ENCODE peak calls at places on chromosome X, in ten cellular contexts. One of them, this sample, is unnamed.

GRCh38 chrX:36961590-36961989 is 46.6 kb upstream of the FAM47C start:
- DNase-seq in ascending aorta: no peak
- DNase-seq in amniotic epithelial cell: no peak
- DNase-seq in WTC11: no peak
- DNase-seq in CD4-positive, CD25-positive, alpha-beta regulatory T cell: no peak
- DNase-seq in NCI-H187 treated with DMSO at 0.1 percent for 48 hours: no peak
- DNase-seq in ELF-1: peak
- DNase-seq in astrocyte of the cerebellum: no peak
- DNase-seq in naive thymus-derived CD8-positive, alpha-beta T cell: no peak
- DNase-seq in pons: no peak
- DNase-seq in this sample: peak

GRCh38 chrX:39772057-39772832 is 325.5 kb downstream of the BCOR start:
- DNase-seq in ascending aorta: no peak
- DNase-seq in amniotic epithelial cell: peak
- DNase-seq in WTC11: peak
- DNase-seq in CD4-positive, CD25-positive, alpha-beta regulatory T cell: peak
- DNase-seq in NCI-H187 treated with DMSO at 0.1 percent for 48 hours: no peak
- DNase-seq in ELF-1: peak
- DNase-seq in astrocyte of the cerebellum: no peak
- DNase-seq in naive thymus-derived CD8-positive, alpha-beta T cell: peak
- DNase-seq in pons: peak
- DNase-seq in this sample: peak

GRCh38 chrX:107716045-107716684 is 59.4 kb downstream of the TSC22D3 start:
- DNase-seq in ascending aorta: no peak
- DNase-seq in amniotic epithelial cell: no peak
- DNase-seq in WTC11: peak
- DNase-seq in CD4-positive, CD25-positive, alpha-beta regulatory T cell: peak
- DNase-seq in NCI-H187 treated with DMSO at 0.1 percent for 48 hours: no peak
- DNase-seq in ELF-1: peak
- DNase-seq in astrocyte of the cerebellum: no peak
- DNase-seq in naive thymus-derived CD8-positive, alpha-beta T cell: no peak
- DNase-seq in pons: no peak
- DNase-seq in this sample: peak

GRCh38 chrX:2500681-2501151 is at the start of the genes DHRSX and ZBED1:
- DNase-seq in ascending aorta: no peak
- DNase-seq in amniotic epithelial cell: no peak
- DNase-seq in WTC11: peak
- DNase-seq in CD4-positive, CD25-positive, alpha-beta regulatory T cell: peak
- DNase-seq in NCI-H187 treated with DMSO at 0.1 percent for 48 hours: no peak
- DNase-seq in ELF-1: no peak
- DNase-seq in astrocyte of the cerebellum: no peak
- DNase-seq in naive thymus-derived CD8-positive, alpha-beta T cell: no peak
- DNase-seq in pons: no peak
- DNase-seq in this sample: peak

GRCh38 chrX:9897761-9898161 is 69.4 kb upstream of the CLDN34 start:
- DNase-seq in ascending aorta: no peak
- DNase-seq in amniotic epithelial cell: peak
- DNase-seq in WTC11: no peak
- DNase-seq in CD4-positive, CD25-positive, alpha-beta regulatory T cell: no peak
- DNase-seq in NCI-H187 treated with DMSO at 0.1 percent for 48 hours: no peak
- DNase-seq in ELF-1: no peak
- DNase-seq in astrocyte of the cerebellum: peak
- DNase-seq in naive thymus-derived CD8-positive, alpha-beta T cell: no peak
- DNase-seq in pons: peak
- DNase-seq in this sample: peak

GRCh38 chrX:15797707-15798106 is 7.4 kb downstream of the ZRSR2 start:
- DNase-seq in ascending aorta: no peak
- DNase-seq in amniotic epithelial cell: peak
- DNase-seq in WTC11: no peak
- DNase-seq in CD4-positive, CD25-positive, alpha-beta regulatory T cell: no peak
- DNase-seq in NCI-H187 treated with DMSO at 0.1 percent for 48 hours: no peak
- DNase-seq in ELF-1: no peak
- DNase-seq in astrocyte of the cerebellum: no peak
- DNase-seq in naive thymus-derived CD8-positive, alpha-beta T cell: no peak
- DNase-seq in pons: no peak
- DNase-seq in this sample: no peak

GRCh38 chrX:129058405-129058804 is 464.9 kb downstream of the SMARCA1 start:
- DNase-seq in ascending aorta: no peak
- DNase-seq in amniotic epithelial cell: no peak
- DNase-seq in WTC11: no peak
- DNase-seq in CD4-positive, CD25-positive, alpha-beta regulatory T cell: no peak
- DNase-seq in NCI-H187 treated with DMSO at 0.1 percent for 48 hours: no peak
- DNase-seq in ELF-1: no peak
- DNase-seq in astrocyte of the cerebellum: no peak
- DNase-seq in naive thymus-derived CD8-positive, alpha-beta T cell: no peak
- DNase-seq in pons: no peak
- DNase-seq in this sample: peak

GRCh38 chrX:13164611-13165010 is 120.2 kb upstream of the FAM9C start:
- DNase-seq in ascending aorta: no peak
- DNase-seq in amniotic epithelial cell: peak
- DNase-seq in WTC11: no peak
- DNase-seq in CD4-positive, CD25-positive, alpha-beta regulatory T cell: no peak
- DNase-seq in NCI-H187 treated with DMSO at 0.1 percent for 48 hours: no peak
- DNase-seq in ELF-1: peak
- DNase-seq in astrocyte of the cerebellum: no peak
- DNase-seq in naive thymus-derived CD8-positive, alpha-beta T cell: no peak
- DNase-seq in pons: peak
- DNase-seq in this sample: peak

GRCh38 chrX:122238801-122239200 is 945.3 kb upstream of the GRIA3 start:
- DNase-seq in ascending aorta: no peak
- DNase-seq in amniotic epithelial cell: no peak
- DNase-seq in WTC11: no peak
- DNase-seq in CD4-positive, CD25-positive, alpha-beta regulatory T cell: no peak
- DNase-seq in NCI-H187 treated with DMSO at 0.1 percent for 48 hours: no peak
- DNase-seq in ELF-1: no peak
- DNase-seq in astrocyte of the cerebellum: no peak
- DNase-seq in naive thymus-derived CD8-positive, alpha-beta T cell: no peak
- DNase-seq in pons: no peak
- DNase-seq in this sample: no peak

GRCh38 chrX:51332188-51332942 is at the start of gene NUDT10:
- DNase-seq in ascending aorta: no peak
- DNase-seq in amniotic epithelial cell: peak
- DNase-seq in WTC11: peak
- DNase-seq in CD4-positive, CD25-positive, alpha-beta regulatory T cell: no peak
- DNase-seq in NCI-H187 treated with DMSO at 0.1 percent for 48 hours: no peak
- DNase-seq in ELF-1: peak
- DNase-seq in astrocyte of the cerebellum: no peak
- DNase-seq in naive thymus-derived CD8-positive, alpha-beta T cell: no peak
- DNase-seq in pons: no peak
- DNase-seq in this sample: peak

GRCh38 chrX:11704725-11705495 is 39.2 kb upstream of the ARHGAP6 start:
- DNase-seq in ascending aorta: no peak
- DNase-seq in amniotic epithelial cell: no peak
- DNase-seq in WTC11: peak
- DNase-seq in CD4-positive, CD25-positive, alpha-beta regulatory T cell: no peak
- DNase-seq in NCI-H187 treated with DMSO at 0.1 percent for 48 hours: no peak
- DNase-seq in ELF-1: peak
- DNase-seq in astrocyte of the cerebellum: peak
- DNase-seq in naive thymus-derived CD8-positive, alpha-beta T cell: no peak
- DNase-seq in pons: no peak
- DNase-seq in this sample: peak

GRCh38 chrX:105609530-105609929 is 212.8 kb upstream of the NRK start:
- DNase-seq in ascending aorta: no peak
- DNase-seq in amniotic epithelial cell: no peak
- DNase-seq in WTC11: no peak
- DNase-seq in CD4-positive, CD25-positive, alpha-beta regulatory T cell: no peak
- DNase-seq in NCI-H187 treated with DMSO at 0.1 percent for 48 hours: no peak
- DNase-seq in ELF-1: no peak
- DNase-seq in astrocyte of the cerebellum: no peak
- DNase-seq in naive thymus-derived CD8-positive, alpha-beta T cell: no peak
- DNase-seq in pons: no peak
- DNase-seq in this sample: no peak

GRCh38 chrX:132482632-132483031 is 6.2 kb downstream of the MBNL3 start:
- DNase-seq in ascending aorta: no peak
- DNase-seq in amniotic epithelial cell: no peak
- DNase-seq in WTC11: no peak
- DNase-seq in CD4-positive, CD25-positive, alpha-beta regulatory T cell: no peak
- DNase-seq in NCI-H187 treated with DMSO at 0.1 percent for 48 hours: no peak
- DNase-seq in ELF-1: no peak
- DNase-seq in astrocyte of the cerebellum: no peak
- DNase-seq in naive thymus-derived CD8-positive, alpha-beta T cell: no peak
- DNase-seq in pons: no peak
- DNase-seq in this sample: peak

GRCh38 chrX:2692221-2693122 is 1.4 kb downstream of the CD99 start:
- DNase-seq in ascending aorta: no peak
- DNase-seq in amniotic epithelial cell: peak
- DNase-seq in WTC11: no peak
- DNase-seq in CD4-positive, CD25-positive, alpha-beta regulatory T cell: no peak
- DNase-seq in NCI-H187 treated with DMSO at 0.1 percent for 48 hours: no peak
- DNase-seq in ELF-1: peak
- DNase-seq in astrocyte of the cerebellum: no peak
- DNase-seq in naive thymus-derived CD8-positive, alpha-beta T cell: no peak
- DNase-seq in pons: no peak
- DNase-seq in this sample: peak

GRCh38 chrX:153578200-153578835 is 20.6 kb downstream of the CCNQ start:
- DNase-seq in ascending aorta: no peak
- DNase-seq in amniotic epithelial cell: no peak
- DNase-seq in WTC11: peak
- DNase-seq in CD4-positive, CD25-positive, alpha-beta regulatory T cell: no peak
- DNase-seq in NCI-H187 treated with DMSO at 0.1 percent for 48 hours: no peak
- DNase-seq in ELF-1: peak
- DNase-seq in astrocyte of the cerebellum: no peak
- DNase-seq in naive thymus-derived CD8-positive, alpha-beta T cell: no peak
- DNase-seq in pons: no peak
- DNase-seq in this sample: peak

GRCh38 chrX:110316351-110317078 is 1.4 kb downstream of the AMMECR1 start:
- DNase-seq in ascending aorta: no peak
- DNase-seq in amniotic epithelial cell: no peak
- DNase-seq in WTC11: no peak
- DNase-seq in CD4-positive, CD25-positive, alpha-beta regulatory T cell: no peak
- DNase-seq in NCI-H187 treated with DMSO at 0.1 percent for 48 hours: no peak
- DNase-seq in ELF-1: peak
- DNase-seq in astrocyte of the cerebellum: no peak
- DNase-seq in naive thymus-derived CD8-positive, alpha-beta T cell: no peak
- DNase-seq in pons: peak
- DNase-seq in this sample: peak

GRCh38 chrX:39519566-39520301 is 578.0 kb downstream of the BCOR start:
- DNase-seq in ascending aorta: no peak
- DNase-seq in amniotic epithelial cell: no peak
- DNase-seq in WTC11: no peak
- DNase-seq in CD4-positive, CD25-positive, alpha-beta regulatory T cell: no peak
- DNase-seq in NCI-H187 treated with DMSO at 0.1 percent for 48 hours: no peak
- DNase-seq in ELF-1: no peak
- DNase-seq in astrocyte of the cerebellum: no peak
- DNase-seq in naive thymus-derived CD8-positive, alpha-beta T cell: no peak
- DNase-seq in pons: no peak
- DNase-seq in this sample: peak

GRCh38 chrX:147476008-147476407 is 435.7 kb upstream of the FMR1 start:
- DNase-seq in ascending aorta: no peak
- DNase-seq in amniotic epithelial cell: no peak
- DNase-seq in WTC11: no peak
- DNase-seq in CD4-positive, CD25-positive, alpha-beta regulatory T cell: no peak
- DNase-seq in NCI-H187 treated with DMSO at 0.1 percent for 48 hours: no peak
- DNase-seq in ELF-1: peak
- DNase-seq in astrocyte of the cerebellum: no peak
- DNase-seq in naive thymus-derived CD8-positive, alpha-beta T cell: no peak
- DNase-seq in pons: peak
- DNase-seq in this sample: peak

GRCh38 chrX:109776432-109776831 is 43.4 kb upstream of the ACSL4 start:
- DNase-seq in ascending aorta: no peak
- DNase-seq in amniotic epithelial cell: no peak
- DNase-seq in WTC11: no peak
- DNase-seq in CD4-positive, CD25-positive, alpha-beta regulatory T cell: no peak
- DNase-seq in NCI-H187 treated with DMSO at 0.1 percent for 48 hours: no peak
- DNase-seq in ELF-1: no peak
- DNase-seq in astrocyte of the cerebellum: no peak
- DNase-seq in naive thymus-derived CD8-positive, alpha-beta T cell: no peak
- DNase-seq in pons: no peak
- DNase-seq in this sample: no peak

GRCh38 chrX:1601768-1602085 is 10.3 kb downstream of the AKAP17A start:
- DNase-seq in ascending aorta: no peak
- DNase-seq in amniotic epithelial cell: no peak
- DNase-seq in WTC11: no peak
- DNase-seq in CD4-positive, CD25-positive, alpha-beta regulatory T cell: no peak
- DNase-seq in NCI-H187 treated with DMSO at 0.1 percent for 48 hours: no peak
- DNase-seq in ELF-1: peak
- DNase-seq in astrocyte of the cerebellum: no peak
- DNase-seq in naive thymus-derived CD8-positive, alpha-beta T cell: no peak
- DNase-seq in pons: no peak
- DNase-seq in this sample: no peak

GRCh38 chrX:107429090-107429489 is 20.4 kb upstream of the FRMPD3 start:
- DNase-seq in ascending aorta: no peak
- DNase-seq in amniotic epithelial cell: peak
- DNase-seq in WTC11: peak
- DNase-seq in CD4-positive, CD25-positive, alpha-beta regulatory T cell: no peak
- DNase-seq in NCI-H187 treated with DMSO at 0.1 percent for 48 hours: no peak
- DNase-seq in ELF-1: peak
- DNase-seq in astrocyte of the cerebellum: no peak
- DNase-seq in naive thymus-derived CD8-positive, alpha-beta T cell: no peak
- DNase-seq in pons: no peak
- DNase-seq in this sample: peak

GRCh38 chrX:139828830-139829229 is 104.0 kb downstream of the ATP11C start:
- DNase-seq in ascending aorta: no peak
- DNase-seq in amniotic epithelial cell: no peak
- DNase-seq in WTC11: no peak
- DNase-seq in CD4-positive, CD25-positive, alpha-beta regulatory T cell: no peak
- DNase-seq in NCI-H187 treated with DMSO at 0.1 percent for 48 hours: no peak
- DNase-seq in ELF-1: no peak
- DNase-seq in astrocyte of the cerebellum: no peak
- DNase-seq in naive thymus-derived CD8-positive, alpha-beta T cell: no peak
- DNase-seq in pons: no peak
- DNase-seq in this sample: no peak

GRCh38 chrX:47643926-47644325 is 6.4 kb downstream of the ELK1 start:
- DNase-seq in ascending aorta: no peak
- DNase-seq in amniotic epithelial cell: peak
- DNase-seq in WTC11: no peak
- DNase-seq in CD4-positive, CD25-positive, alpha-beta regulatory T cell: no peak
- DNase-seq in NCI-H187 treated with DMSO at 0.1 percent for 48 hours: no peak
- DNase-seq in ELF-1: peak
- DNase-seq in astrocyte of the cerebellum: no peak
- DNase-seq in naive thymus-derived CD8-positive, alpha-beta T cell: no peak
- DNase-seq in pons: peak
- DNase-seq in this sample: peak

GRCh38 chrX:72052415-72053090 is 79.2 kb downstream of the RTL5 start:
- DNase-seq in ascending aorta: no peak
- DNase-seq in amniotic epithelial cell: no peak
- DNase-seq in WTC11: no peak
- DNase-seq in CD4-positive, CD25-positive, alpha-beta regulatory T cell: no peak
- DNase-seq in NCI-H187 treated with DMSO at 0.1 percent for 48 hours: no peak
- DNase-seq in ELF-1: no peak
- DNase-seq in astrocyte of the cerebellum: no peak
- DNase-seq in naive thymus-derived CD8-positive, alpha-beta T cell: no peak
- DNase-seq in pons: no peak
- DNase-seq in this sample: no peak

GRCh38 chrX:154051210-154051810 is 31.6 kb upstream of the IRAK1 start:
- DNase-seq in ascending aorta: peak
- DNase-seq in amniotic epithelial cell: peak
- DNase-seq in WTC11: peak
- DNase-seq in CD4-positive, CD25-positive, alpha-beta regulatory T cell: peak
- DNase-seq in NCI-H187 treated with DMSO at 0.1 percent for 48 hours: no peak
- DNase-seq in ELF-1: peak
- DNase-seq in astrocyte of the cerebellum: peak
- DNase-seq in naive thymus-derived CD8-positive, alpha-beta T cell: peak
- DNase-seq in pons: peak
- DNase-seq in this sample: peak

GRCh38 chrX:57595381-57595811 is 3.6 kb downstream of the ZXDB start:
- DNase-seq in ascending aorta: no peak
- DNase-seq in amniotic epithelial cell: peak
- DNase-seq in WTC11: no peak
- DNase-seq in CD4-positive, CD25-positive, alpha-beta regulatory T cell: no peak
- DNase-seq in NCI-H187 treated with DMSO at 0.1 percent for 48 hours: no peak
- DNase-seq in ELF-1: no peak
- DNase-seq in astrocyte of the cerebellum: peak
- DNase-seq in naive thymus-derived CD8-positive, alpha-beta T cell: no peak
- DNase-seq in pons: no peak
- DNase-seq in this sample: no peak

GRCh38 chrX:114583646-114584433 is at the start of gene HTR2C:
- DNase-seq in ascending aorta: no peak
- DNase-seq in amniotic epithelial cell: no peak
- DNase-seq in WTC11: peak
- DNase-seq in CD4-positive, CD25-positive, alpha-beta regulatory T cell: no peak
- DNase-seq in NCI-H187 treated with DMSO at 0.1 percent for 48 hours: no peak
- DNase-seq in ELF-1: peak
- DNase-seq in astrocyte of the cerebellum: no peak
- DNase-seq in naive thymus-derived CD8-positive, alpha-beta T cell: no peak
- DNase-seq in pons: no peak
- DNase-seq in this sample: peak

GRCh38 chrX:115564243-115564642 is 3.3 kb downstream of the PLS3 start:
- DNase-seq in ascending aorta: no peak
- DNase-seq in amniotic epithelial cell: no peak
- DNase-seq in WTC11: no peak
- DNase-seq in CD4-positive, CD25-positive, alpha-beta regulatory T cell: no peak
- DNase-seq in NCI-H187 treated with DMSO at 0.1 percent for 48 hours: no peak
- DNase-seq in ELF-1: no peak
- DNase-seq in astrocyte of the cerebellum: no peak
- DNase-seq in naive thymus-derived CD8-positive, alpha-beta T cell: no peak
- DNase-seq in pons: peak
- DNase-seq in this sample: no peak

This sample was measured in left kidney.